ENCODE peak calls at places on chromosomes 7 and 10, in five cellular contexts. R is spleen, H is fibroblast of lung, L is tibial artery, Z is choroid plexus epithelial cell. X is an unnamed sample.

GRCh38 chr7:18499407-18500197 is 4.1 kb downstream of the HDAC9 start:
- DNase-seq in R (no peak), H (no peak), Z (no peak), L (no peak), X (no peak)

GRCh38 chr10:7855205-7855604 is 36.9 kb downstream of the TAF3 start:
- DNase-seq in H (no peak), R (no peak), L (no peak), Z (no peak), X (no peak)

GRCh38 chr10:96299383-96299782 is 4.9 kb upstream of the DNTT start:
- DNase-seq in H (no peak), R (no peak), Z (peak), L (no peak), X (no peak)

GRCh38 chr7:17016402-17017010 is 134.7 kb upstream of the AGR3 start:
- DNase-seq in R (no peak), H (no peak), Z (no peak), L (no peak), X (no peak)

GRCh38 chr7:132251327-132251659 is 325.0 kb downstream of the PLXNA4 start:
- DNase-seq in Z (no peak), R (no peak), L (peak), H (no peak), X (no peak)

GRCh38 chr7:36085096-36085495 is 68.0 kb upstream of the EEPD1 start:
- DNase-seq in L (no peak), Z (no peak), H (no peak), R (no peak), X (no peak)

GRCh38 chr10:4028027-4028471 is 243.0 kb upstream of the KLF6 start:
- DNase-seq in L (no peak), H (peak), Z (no peak), R (no peak), X (no peak)

GRCh38 chr7:88539977-88540376 is 219.5 kb upstream of the ZNF804B start:
- DNase-seq in L (no peak), Z (no peak), H (no peak), R (no peak), X (no peak)

GRCh38 chr10:79084012-79084971 is 15.5 kb downstream of the ZMIZ1 start:
- DNase-seq in H (peak), R (peak), Z (peak), L (peak), X (peak)

GRCh38 chr7:137903382-137904169 is 56.8 kb upstream of the DGKI start:
- DNase-seq in Z (peak), H (peak), L (peak), R (peak), X (peak)

GRCh38 chr7:37092548-37092947 is 356.1 kb downstream of the ELMO1 start:
- DNase-seq in Z (no peak), L (peak), R (no peak), H (no peak), X (no peak)

GRCh38 chr7:11591943-11592342 is 240.1 kb downstream of the THSD7A start:
- DNase-seq in L (no peak), H (no peak), R (no peak), Z (no peak), X (no peak)

GRCh38 chr10:21309427-21309826 is 216.1 kb downstream of the SKIDA1 start:
- DNase-seq in R (no peak), L (no peak), H (no peak), Z (no peak), X (no peak)

GRCh38 chr7:153406486-153406872 is 645.7 kb upstream of the DPP6 start:
- DNase-seq in Z (no peak), L (no peak), H (no peak), R (no peak), X (no peak)

GRCh38 chr7:46741181-46741580 is 820.1 kb upstream of the IGFBP3 start:
- DNase-seq in R (no peak), L (no peak), Z (no peak), H (no peak), X (no peak)

GRCh38 chr7:41199136-41199535 is 503.8 kb downstream of the INHBA start:
- DNase-seq in R (no peak), L (no peak), Z (no peak), H (no peak), X (no peak)

GRCh38 chr10:93773120-93773519 is 15.4 kb downstream of the LGI1 start:
- DNase-seq in H (no peak), R (no peak), L (no peak), Z (no peak), X (no peak)

GRCh38 chr7:157044151-157044687 is 33.8 kb upstream of the MNX1 start:
- DNase-seq in L (no peak), H (peak), R (no peak), Z (peak), X (peak)

GRCh38 chr10:73848821-73849489 is 25.4 kb downstream of the CAMK2G start:
- DNase-seq in R (peak), Z (peak), H (peak), L (peak), X (peak)

GRCh38 chr10:34250722-34251121 is 564.4 kb downstream of the PARD3 start:
- DNase-seq in Z (no peak), L (no peak), R (no peak), H (no peak), X (no peak)

GRCh38 chr7:2955177-2955768 is 88.4 kb downstream of the CARD11 start:
- DNase-seq in R (no peak), H (no peak), Z (no peak), L (no peak), X (no peak)

GRCh38 chr7:42792841-42793240 is 119.0 kb downstream of the C7orf25 start:
- DNase-seq in H (no peak), L (no peak), R (no peak), Z (no peak), X (no peak)

GRCh38 chr7:47352394-47352968 is 229.4 kb downstream of the TNS3 start:
- DNase-seq in L (no peak), R (peak), Z (no peak), H (no peak), X (no peak)

GRCh38 chr10:131402771-131403723 is 91.5 kb upstream of the TCERG1L start:
- DNase-seq in R (peak), L (no peak), Z (no peak), H (no peak), X (no peak)

GRCh38 chr10:53223846-53224245 is 451.3 kb upstream of the MBL2 start:
- DNase-seq in L (no peak), R (no peak), Z (peak), H (peak), X (no peak)

GRCh38 chr10:127906548-127907377 is at the start of gene PTPRE:
- DNase-seq in R (peak), L (peak), Z (peak), H (peak), X (peak)

GRCh38 chr7:90892213-90892612 is 296.1 kb downstream of the CDK14 start:
- DNase-seq in Z (peak), H (peak), R (no peak), L (no peak), X (no peak)

GRCh38 chr10:102504179-102504975 is 605 bp downstream of the SUFU start:
- DNase-seq in Z (peak), H (peak), R (peak), L (peak), X (peak)

GRCh38 chr10:113071446-113071845 is 121.4 kb downstream of the TCF7L2 start:
- DNase-seq in R (no peak), L (peak), Z (no peak), H (no peak), X (no peak)

GRCh38 chr7:36487756-36488336 is 98.2 kb downstream of the ANLN start:
- DNase-seq in Z (peak), L (no peak), H (peak), R (no peak), X (peak)

GRCh38 chr10:118163227-118163626 is 116.5 kb upstream of the RAB11FIP2 start:
- DNase-seq in L (no peak), H (no peak), R (no peak), Z (no peak), X (no peak)

GRCh38 chr10:5812283-5813090 is 747 bp downstream of the GDI2 start:
- DNase-seq in H (no peak), R (peak), L (peak), Z (peak), X (peak)

GRCh38 chr10:123996302-123996701 is 97.1 kb downstream of the CHST15 start:
- DNase-seq in Z (no peak), L (no peak), H (no peak), R (no peak), X (no peak)

GRCh38 chr10:123993534-123994416 is 99.6 kb downstream of the CHST15 start:
- DNase-seq in H (no peak), R (no peak), L (no peak), Z (no peak), X (no peak)

GRCh38 chr10:123994417-123995081 is 98.8 kb downstream of the CHST15 start:
- DNase-seq in Z (peak), R (peak), H (peak), L (peak), X (peak)

GRCh38 chr10:123995461-123996131 is 97.8 kb downstream of the CHST15 start:
- DNase-seq in L (no peak), H (peak), R (peak), Z (peak), X (peak)

DNA sequence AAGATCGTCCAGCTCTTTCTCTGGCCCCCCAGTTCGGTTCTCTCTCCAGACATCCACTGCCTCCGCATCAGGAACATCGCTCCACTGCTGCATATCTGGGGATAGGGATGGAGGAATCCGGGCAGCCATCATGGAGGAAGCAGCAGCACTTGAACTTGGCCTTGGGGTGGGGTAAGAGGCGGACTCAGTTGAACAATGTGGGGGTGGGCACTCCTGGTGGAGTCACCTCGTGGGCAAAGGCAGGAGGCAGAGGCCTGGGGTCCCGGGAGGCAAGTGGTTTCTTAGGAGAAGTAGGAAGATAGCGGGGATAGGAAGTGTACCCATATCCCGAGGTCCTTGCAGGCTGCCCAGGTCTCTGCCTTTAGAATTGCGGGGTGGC is 98.3 kb downstream of the CHST15 start:
- DNase-seq in H (no peak), L (no peak), Z (no peak), R (peak), X (no peak)
- H3K4me3 ChIP-seq in H (peak), L (peak), Z (peak), R (peak), X (peak)

DNA sequence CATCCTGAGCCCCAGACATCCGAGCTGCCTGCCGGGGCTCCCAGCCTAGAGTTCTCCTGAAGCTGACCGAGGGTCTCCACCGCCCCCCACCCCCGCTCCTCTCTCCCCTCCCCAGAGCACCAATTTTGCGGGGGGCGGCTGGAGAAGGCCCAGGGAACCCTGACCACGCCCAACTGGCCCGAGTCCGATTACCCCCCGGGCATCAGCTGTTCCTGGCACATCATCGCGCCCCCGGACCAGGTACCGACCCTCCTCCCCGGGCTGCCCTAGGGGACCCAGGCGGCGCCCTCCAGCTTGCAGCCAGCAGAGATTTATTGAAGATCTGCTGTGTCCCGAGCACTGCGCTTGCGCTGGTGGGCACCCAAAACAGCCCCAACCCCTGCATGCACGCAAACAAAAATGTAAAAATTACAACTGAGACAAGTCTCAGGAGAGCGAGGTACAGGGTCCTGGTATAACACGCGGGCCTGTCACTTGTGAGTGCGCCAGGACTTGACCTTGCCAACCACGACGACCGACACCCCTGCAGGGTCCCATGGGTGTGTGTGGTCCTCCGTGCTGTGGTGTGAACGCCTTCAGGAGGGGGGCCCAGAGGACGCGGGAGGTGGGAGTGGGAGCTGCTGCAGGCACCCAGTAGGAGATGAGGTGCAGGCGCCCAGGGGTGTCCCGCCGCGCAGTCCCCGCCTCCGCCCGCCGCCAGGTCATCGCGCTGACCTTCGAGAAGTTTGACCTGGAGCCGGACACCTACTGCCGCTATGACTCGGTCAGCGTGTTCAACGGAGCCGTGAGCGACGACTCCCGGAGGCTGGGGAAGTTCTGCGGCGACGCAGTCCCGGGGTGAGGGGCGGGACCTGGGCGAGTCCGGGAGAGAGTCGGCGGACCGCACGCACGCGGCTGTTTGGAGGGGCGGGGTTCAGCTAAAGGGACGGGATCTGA is 3.1 kb downstream of the PCOLCE start:
- DNase-seq in Z (no peak), L (no peak), R (peak), H (no peak), X (peak)
- TF ChIP-seq CTCF in Z (no peak), L (no peak), R (no peak), H (no peak), X (no peak)

GRCh38 chr7:94512735-94513564 is 3.3 kb downstream of the CASD1 start:
- DNase-seq in R (peak), H (no peak), L (no peak), Z (no peak), X (no peak)

GRCh38 chr7:94513565-94513860 is 3.9 kb downstream of the CASD1 start:
- DNase-seq in R (no peak), Z (peak), L (no peak), H (no peak), X (peak)

GRCh38 chr7:94511763-94512162 is 2.2 kb downstream of the CASD1 start:
- DNase-seq in H (peak), L (no peak), Z (peak), R (no peak), X (no peak)

GRCh38 chr7:94514917-94515316 is 5.3 kb downstream of the CASD1 start:
- DNase-seq in L (no peak), R (no peak), Z (no peak), H (no peak), X (no peak)

GRCh38 chr7:94514140-94514889 is 4.7 kb downstream of the CASD1 start:
- DNase-seq in Z (no peak), L (no peak), R (no peak), H (no peak), X (no peak)
- H3K4me3 ChIP-seq in Z (no peak), L (no peak), R (no peak), H (no peak), X (no peak)

DNA sequence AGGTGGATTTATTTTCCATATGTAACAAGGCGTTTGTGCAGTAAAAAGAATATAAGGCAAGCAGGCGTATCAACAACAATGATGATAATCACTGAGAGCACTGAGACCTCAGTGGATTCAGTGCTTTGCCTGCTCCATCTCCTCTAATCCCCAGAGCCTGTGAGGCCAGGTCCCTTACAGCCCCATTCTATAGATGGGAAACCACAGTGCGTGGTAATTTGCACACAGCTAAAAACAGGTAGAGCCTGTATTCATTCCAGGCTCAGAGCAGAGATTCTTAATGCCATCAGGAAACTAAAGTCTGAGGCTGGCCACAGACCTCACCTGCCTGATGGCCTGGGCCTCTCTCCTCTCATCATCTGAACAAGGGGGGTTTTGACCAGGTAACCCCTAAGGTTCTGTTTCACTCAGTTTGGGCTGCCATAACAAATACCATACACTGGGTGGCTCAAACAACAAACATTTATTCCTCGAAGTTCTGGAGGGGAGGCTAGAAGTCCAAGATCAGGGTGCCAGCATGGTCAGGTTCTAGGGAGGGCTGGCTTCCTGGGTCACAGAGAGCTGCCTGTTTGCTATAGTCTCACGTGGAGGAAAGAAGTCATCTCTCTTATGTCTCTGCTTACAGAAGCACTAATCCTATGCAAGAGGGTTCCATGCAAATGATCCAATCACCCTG is 10.3 kb upstream of the RASSF4 start:
- DNase-seq in L (no peak), R (peak), Z (no peak), H (no peak), X (no peak)
- TF ChIP-seq CTCF in L (no peak), R (no peak), Z (peak), H (no peak), X (no peak)

GRCh38 chr10:43648083-43648391 is 644 bp downstream of the ZNF32 start:
- DNase-seq in R (no peak), H (peak), L (no peak), Z (peak), X (no peak)

GRCh38 chr10:43645866-43646265 is 2.8 kb downstream of the ZNF32 start:
- DNase-seq in H (no peak), R (no peak), Z (no peak), L (no peak), X (no peak)

GRCh38 chr10:43649149-43649523 is 455 bp upstream of the ZNF32 start:
- DNase-seq in R (no peak), L (no peak), Z (peak), H (no peak), X (no peak)

GRCh38 chr10:43648392-43649148 is at the start of gene ZNF32:
- DNase-seq in H (peak), Z (peak), R (peak), L (peak), X (peak)

DNA sequence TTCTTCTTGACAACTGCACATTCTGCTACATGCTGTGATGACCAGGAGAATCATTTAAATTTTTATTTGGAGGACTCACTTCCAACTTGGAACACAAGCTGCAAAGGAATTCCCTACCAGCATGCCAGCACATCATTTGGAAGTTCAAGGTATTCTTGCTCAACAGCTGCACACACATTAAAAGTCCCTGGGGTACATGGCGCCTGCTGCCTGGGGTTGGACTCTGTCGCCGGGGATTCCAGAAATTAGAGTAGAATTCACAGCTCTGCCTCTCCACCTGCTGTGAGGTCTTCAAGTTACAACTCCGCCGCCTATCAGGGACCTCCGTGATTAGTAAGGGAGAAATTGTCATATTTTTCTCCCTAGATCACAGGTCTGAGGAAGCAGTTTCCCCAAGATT is 1.1 kb downstream of the ZNF32 start:
- DNase-seq in H (no peak), L (no peak), Z (no peak), R (no peak), X (no peak)
- H3K4me3 ChIP-seq in H (peak), L (peak), Z (no peak), R (peak), X (peak)

GRCh38 chr10:15374561-15374960 is 3.5 kb upstream of the FAM171A1 start:
- DNase-seq in H (peak), Z (no peak), L (no peak), R (no peak), X (no peak)

GRCh38 chr10:15379043-15379442 is 8.0 kb upstream of the FAM171A1 start:
- DNase-seq in H (no peak), R (no peak), L (no peak), Z (no peak), X (no peak)

GRCh38 chr10:15374156-15374555 is 3.1 kb upstream of the FAM171A1 start:
- DNase-seq in H (no peak), R (no peak), L (no peak), Z (no peak), X (no peak)

GRCh38 chr10:15381420-15381819 is 10.3 kb upstream of the FAM171A1 start:
- DNase-seq in H (peak), R (no peak), L (no peak), Z (no peak), X (no peak)

DNA sequence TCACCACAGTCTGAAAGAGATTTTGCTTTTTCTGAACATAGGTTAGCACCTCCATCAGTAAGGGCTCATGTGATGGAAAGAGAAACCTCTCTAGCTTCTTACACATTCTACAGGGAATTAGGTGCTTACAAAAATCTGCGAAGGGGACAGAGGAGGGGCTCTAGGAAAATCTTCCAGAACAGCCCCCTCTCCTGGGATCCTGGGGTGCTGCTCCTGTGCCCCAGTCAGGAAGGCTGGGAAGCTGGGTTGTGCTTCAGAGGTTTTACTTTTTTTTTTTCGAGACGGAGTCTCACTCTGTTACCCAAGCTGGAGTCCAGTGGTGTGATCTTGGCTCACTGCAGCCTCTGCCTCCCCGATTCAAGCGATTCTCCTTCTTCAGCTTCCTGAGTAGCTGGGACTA is 7.5 kb upstream of the FAM171A1 start:
- DNase-seq in H (no peak), L (no peak), R (no peak), Z (no peak), X (no peak)
- TF ChIP-seq CTCF in H (no peak), L (no peak), R (no peak), Z (peak), X (no peak)

GRCh38 chr7:128341733-128342132 is 2.0 kb downstream of the RBM28 start:
- DNase-seq in Z (no peak), H (no peak), R (no peak), L (no peak), X (no peak)
- H3K4me3 ChIP-seq in Z (no peak), H (no peak), R (no peak), L (no peak), X (no peak)